ENCODE peak calls at places on chromosomes 1 and 21, in four cellular contexts. H is HuH-7.5, C is kidney glomerular epithelial cell, J is NCI-H446. T is an unnamed sample.

GRCh38 chr1:20793236-20793635 is 6.1 kb upstream of the HP1BP3 start:
- DNase-seq in H (no peak), C (no peak), J (no peak), T (no peak)

GRCh38 chr1:152029144-152029936 is 7.5 kb downstream of the S100A11 start:
- DNase-seq in C (no peak), J (no peak), H (no peak), T (no peak)

GRCh38 chr1:231935856-231936255 is 309.3 kb downstream of the DISC1 start:
- DNase-seq in H (no peak), J (no peak), C (no peak), T (no peak)

GRCh38 chr21:43718872-43719747 is at the start of gene PDXK:
- DNase-seq in C (peak; percentile 67), H (peak; percentile 65), J (peak; percentile 16), T (no peak)

GRCh38 chr1:79614762-79615161 is 608.2 kb upstream of the ADGRL4 start:
- DNase-seq in H (no peak), J (no peak), C (no peak), T (no peak)

GRCh38 chr21:45381036-45381787 is 23.8 kb upstream of the COL18A1 start:
- DNase-seq in C (no peak), J (no peak), H (no peak), T (no peak)

GRCh38 chr1:67888707-67889106 is 55.4 kb upstream of the GNG12 start:
- DNase-seq in C (peak; percentile 10), J (no peak), H (no peak), T (no peak)

GRCh38 chr1:210246447-210246846 is 13.9 kb downstream of the SERTAD4 start:
- DNase-seq in C (no peak), H (no peak), J (no peak), T (no peak)

GRCh38 chr1:206708882-206709281 is 24.2 kb downstream of the MAPKAPK2 start:
- DNase-seq in J (no peak), H (no peak), C (no peak), T (no peak)

GRCh38 chr1:1024421-1025415 is 4.8 kb downstream of the AGRN start:
- DNase-seq in C (peak; percentile 82), H (no peak), J (no peak), T (peak; percentile 62)

GRCh38 chr1:56029329-56030003 is 549.9 kb downstream of the PLPP3 start:
- DNase-seq in J (no peak), H (no peak), C (no peak), T (no peak)

GRCh38 chr1:54069792-54070548 is 16.6 kb downstream of the TCEANC2 start:
- DNase-seq in J (peak; percentile 20), C (peak; percentile 52), H (no peak), T (no peak)

GRCh38 chr21:16588433-16588860 is 858.7 kb downstream of the USP25 start:
- DNase-seq in J (peak; percentile 92), H (no peak), C (peak; percentile 91), T (peak; percentile 92)

GRCh38 chr1:160795951-160796383 is at the start of gene LY9:
- DNase-seq in C (no peak), H (no peak), J (no peak), T (no peak)

GRCh38 chr1:16371725-16372124 is 4.7 kb downstream of the SZRD1 start:
- DNase-seq in C (peak; percentile 29), J (no peak), H (no peak), T (no peak)

GRCh38 chr21:28932717-28933116 is 60.0 kb downstream of the LTN1 start:
- DNase-seq in C (no peak), H (no peak), J (no peak), T (no peak)

GRCh38 chr1:228210076-228210651 is 2.3 kb downstream of the OBSCN start:
- DNase-seq in H (no peak), J (no peak), C (no peak), T (peak; percentile 96)

GRCh38 chr1:100810360-100810759 is 84.3 kb downstream of the EXTL2 start:
- DNase-seq in C (no peak), J (no peak), H (no peak), T (no peak)

GRCh38 chr1:15456313-15456954 is at the start of gene CELA2A:
- DNase-seq in C (no peak), H (no peak), J (no peak), T (no peak)

GRCh38 chr1:53552981-53553733 is 94.0 kb downstream of the DMRTB1 start:
- DNase-seq in H (no peak), J (no peak), C (no peak), T (no peak)

GRCh38 chr1:155003227-155003765 is 694 bp downstream of the ZBTB7B start:
- DNase-seq in C (no peak), J (peak; percentile 50), H (no peak), T (no peak)

GRCh38 chr21:40472026-40472425 is 374.9 kb downstream of the DSCAM start:
- DNase-seq in C (no peak), J (no peak), H (no peak), T (no peak)

GRCh38 chr1:160256396-160257046 is 5.8 kb downstream of the DCAF8 start:
- DNase-seq in C (peak; percentile 64), J (peak; percentile 15), H (no peak), T (no peak)

GRCh38 chr1:50023292-50024159 is at the start of gene AGBL4:
- DNase-seq in H (no peak), C (peak; percentile 17), J (peak; percentile 16), T (no peak)

GRCh38 chr1:53121319-53122172 is 20.9 kb downstream of the SLC1A7 start:
- DNase-seq in H (peak; percentile 55), C (no peak), J (peak; percentile 41), T (peak; percentile 79)

GRCh38 chr1:192260076-192260475 is 56.7 kb upstream of the RGS21 start:
- DNase-seq in H (no peak), J (no peak), C (no peak), T (no peak)

GRCh38 chr21:43794857-43795256 is 5.5 kb downstream of the RRP1 start:
- DNase-seq in H (no peak), C (no peak), J (no peak), T (no peak)

GRCh38 chr1:157369808-157370521 is 182.3 kb downstream of the FCRL5 start:
- DNase-seq in J (peak; percentile 35), C (peak; percentile 21), H (peak; percentile 33), T (no peak)

GRCh38 chr1:245512181-245512888 is 357.6 kb downstream of the KIF26B start:
- DNase-seq in H (no peak), J (no peak), C (no peak), T (no peak)

GRCh38 chr1:4700801-4701200 is 46.4 kb downstream of the AJAP1 start:
- DNase-seq in J (no peak), H (no peak), C (no peak), T (no peak)

GRCh38 chr1:223709598-223709997 is 2.7 kb upstream of the CAPN2 start:
- DNase-seq in C (no peak), H (no peak), J (no peak), T (no peak)

T was measured in retinal pigment epithelial cell.